ENCODE peak calls at places on chromosomes 1 and 21, in four cellular contexts. G is cerebellar nuclear complex, R is left cardiac atrium, W is fibroblast of mammary gland. K is an unnamed sample.

GRCh38 chr21:42513151-42513984 is at the start of gene SLC37A1:
- DNase-seq in R (peak; percentile 40), G (no peak), W (no peak), K (no peak)

GRCh38 chr1:24263211-24263610 is 55.9 kb upstream of the GRHL3 start:
- DNase-seq in W (no peak), G (no peak), R (no peak), K (no peak)

GRCh38 chr21:45557611-45558043 is 15.4 kb upstream of the SLC19A1 start:
- DNase-seq in G (no peak), R (no peak), W (no peak), K (no peak)

GRCh38 chr21:25569084-25569483 is 38.2 kb downstream of the MRPL39 start:
- DNase-seq in R (no peak), W (peak; percentile 40), G (no peak), K (no peak)

GRCh38 chr1:112665857-112666256 is 8.6 kb upstream of the MOV10 start:
- DNase-seq in W (no peak), G (no peak), R (no peak), K (no peak)

GRCh38 chr21:27036736-27037301 is 69.9 kb upstream of the ADAMTS5 start:
- DNase-seq in G (no peak), W (no peak), R (no peak), K (no peak)

GRCh38 chr1:22317920-22318243 is 133.8 kb upstream of the ZBTB40 start:
- DNase-seq in W (no peak), G (no peak), R (no peak), K (no peak)

GRCh38 chr1:10795305-10796021 is 983 bp downstream of the CASZ1 start:
- DNase-seq in W (no peak), R (no peak), G (no peak), K (no peak)

GRCh38 chr1:248860007-248860406 is 1.1 kb upstream of the ZNF692 start:
- DNase-seq in G (no peak), W (no peak), R (no peak), K (no peak)

GRCh38 chr1:12584900-12585525 is 33.0 kb downstream of the DHRS3 start:
- DNase-seq in G (no peak), R (no peak), W (no peak), K (no peak)

GRCh38 chr1:155504207-155504606 is 58.4 kb downstream of the ASH1L start:
- DNase-seq in W (peak; percentile 56), G (no peak), R (no peak), K (no peak)

GRCh38 chr21:23695449-23695848 is 1911.8 kb downstream of the MRPL39 start:
- DNase-seq in G (no peak), R (no peak), W (no peak), K (no peak)

GRCh38 chr1:17603091-17603841 is 63.8 kb downstream of the ARHGEF10L start:
- DNase-seq in W (no peak), G (no peak), R (no peak), K (no peak)

GRCh38 chr1:228085287-228085926 is 2.9 kb downstream of the ARF1 start:
- DNase-seq in R (peak; percentile 51), G (no peak), W (peak; percentile 81), K (peak; percentile 48)

GRCh38 chr1:160726498-160727391 is 12.3 kb upstream of the SLAMF7 start:
- DNase-seq in G (no peak), W (peak; percentile 65), R (peak; percentile 49), K (peak; percentile 51)

GRCh38 chr1:18923721-18924610 is 21.6 kb upstream of the ALDH4A1 start:
- DNase-seq in G (no peak), R (peak; percentile 40), W (no peak), K (peak; percentile 21)

GRCh38 chr1:169999357-169999756 is 75.1 kb downstream of the KIFAP3 start:
- DNase-seq in G (no peak), R (peak; percentile 20), W (peak; percentile 90), K (no peak)

GRCh38 chr21:43782741-43783700 is 6.4 kb upstream of the RRP1 start:
- DNase-seq in W (no peak), G (no peak), R (no peak), K (peak; percentile 92)

GRCh38 chr1:59522925-59523505 is 226.1 kb downstream of the FGGY start:
- DNase-seq in W (no peak), R (no peak), G (no peak), K (no peak)

GRCh38 chr1:241895013-241895412 is 47.0 kb downstream of the EXO1 start:
- DNase-seq in G (no peak), W (no peak), R (no peak), K (peak; percentile 92)

GRCh38 chr1:17013598-17014320 is 2.0 kb upstream of the ATP13A2 start:
- DNase-seq in G (no peak), R (no peak), W (no peak), K (no peak)

GRCh38 chr1:116997011-116997410 is 4.5 kb upstream of the CD101 start:
- DNase-seq in W (peak; percentile 34), G (no peak), R (no peak), K (no peak)

GRCh38 chr1:198079432-198079951 is 77.3 kb upstream of the NEK7 start:
- DNase-seq in R (no peak), W (no peak), G (no peak), K (no peak)

GRCh38 chr1:228170666-228171065 is 5.1 kb downstream of the IBA57 start:
- DNase-seq in R (no peak), G (no peak), W (no peak), K (no peak)

GRCh38 chr21:32824950-32825349 is 53.4 kb upstream of the PAXBP1 start:
- DNase-seq in G (no peak), W (no peak), R (no peak), K (no peak)

GRCh38 chr1:45669379-45669778 is 17.0 kb downstream of the GPBP1L1 start:
- DNase-seq in W (peak; percentile 34), R (no peak), G (no peak), K (no peak)

GRCh38 chr1:36920371-36920770 is 113.9 kb downstream of the GRIK3 start:
- DNase-seq in G (no peak), W (no peak), R (no peak), K (no peak)